ENCODE peak calls at places on chromosomes 11 and 22, in ten cellular contexts. One of them, this sample, is unnamed.

GRCh38 chr11:118622376-118623290 is 15.2 kb downstream of the PHLDB1 start:
- DNase-seq in AG04450: no peak
- DNase-seq in fibroblast of lung: peak
- DNase-seq in mucosa of descending colon: peak
- DNase-seq in tibial artery: no peak
- DNase-seq in Peyer's patch: peak
- DNase-seq in GM12865: no peak
- DNase-seq in fibroblast of mammary gland: peak
- DNase-seq in cardiac muscle cell: peak
- DNase-seq in mammary epithelial cell: peak
- DNase-seq in this sample: no peak

GRCh38 chr22:36470994-36471331 is 10.5 kb downstream of the TXN2 start:
- DNase-seq in AG04450: no peak
- DNase-seq in fibroblast of lung: peak
- DNase-seq in mucosa of descending colon: no peak
- DNase-seq in tibial artery: no peak
- DNase-seq in Peyer's patch: no peak
- DNase-seq in GM12865: no peak
- DNase-seq in fibroblast of mammary gland: peak
- DNase-seq in cardiac muscle cell: no peak
- DNase-seq in mammary epithelial cell: no peak
- DNase-seq in this sample: no peak

GRCh38 chr22:28381427-28382167 is 298.0 kb downstream of the TTC28 start:
- DNase-seq in AG04450: peak
- DNase-seq in fibroblast of lung: peak
- DNase-seq in mucosa of descending colon: no peak
- DNase-seq in tibial artery: no peak
- DNase-seq in Peyer's patch: no peak
- DNase-seq in GM12865: no peak
- DNase-seq in fibroblast of mammary gland: peak
- DNase-seq in cardiac muscle cell: no peak
- DNase-seq in mammary epithelial cell: no peak
- DNase-seq in this sample: peak

GRCh38 chr11:102552447-102553200 is 22.1 kb upstream of the MMP7 start:
- DNase-seq in AG04450: peak
- DNase-seq in fibroblast of lung: no peak
- DNase-seq in mucosa of descending colon: no peak
- DNase-seq in tibial artery: no peak
- DNase-seq in Peyer's patch: no peak
- DNase-seq in GM12865: no peak
- DNase-seq in fibroblast of mammary gland: no peak
- DNase-seq in cardiac muscle cell: peak
- DNase-seq in mammary epithelial cell: peak
- DNase-seq in this sample: peak

GRCh38 chr11:108432783-108433182 is 34.5 kb downstream of the C11orf65 start:
- DNase-seq in AG04450: no peak
- DNase-seq in fibroblast of lung: peak
- DNase-seq in mucosa of descending colon: no peak
- DNase-seq in tibial artery: no peak
- DNase-seq in Peyer's patch: no peak
- DNase-seq in GM12865: no peak
- DNase-seq in fibroblast of mammary gland: peak
- DNase-seq in cardiac muscle cell: no peak
- DNase-seq in mammary epithelial cell: peak
- DNase-seq in this sample: no peak

GRCh38 chr22:44664149-44664548 is 37.9 kb upstream of the PRR5 start:
- DNase-seq in AG04450: no peak
- DNase-seq in fibroblast of lung: peak
- DNase-seq in mucosa of descending colon: peak
- DNase-seq in tibial artery: peak
- DNase-seq in Peyer's patch: peak
- DNase-seq in GM12865: peak
- DNase-seq in fibroblast of mammary gland: no peak
- DNase-seq in cardiac muscle cell: no peak
- DNase-seq in mammary epithelial cell: no peak
- DNase-seq in this sample: no peak

GRCh38 chr11:46278387-46279173 is 1.1 kb downstream of the CREB3L1 start:
- DNase-seq in AG04450: no peak
- DNase-seq in fibroblast of lung: peak
- DNase-seq in mucosa of descending colon: peak
- DNase-seq in tibial artery: no peak
- DNase-seq in Peyer's patch: peak
- DNase-seq in GM12865: peak
- DNase-seq in fibroblast of mammary gland: peak
- DNase-seq in cardiac muscle cell: peak
- DNase-seq in mammary epithelial cell: no peak
- DNase-seq in this sample: no peak

GRCh38 chr22:26707581-26707980 is 50.2 kb downstream of the MIAT start:
- DNase-seq in AG04450: no peak
- DNase-seq in fibroblast of lung: no peak
- DNase-seq in mucosa of descending colon: no peak
- DNase-seq in tibial artery: no peak
- DNase-seq in Peyer's patch: no peak
- DNase-seq in GM12865: peak
- DNase-seq in fibroblast of mammary gland: no peak
- DNase-seq in cardiac muscle cell: no peak
- DNase-seq in mammary epithelial cell: peak
- DNase-seq in this sample: no peak

GRCh38 chr11:62427630-62428233 is 8.9 kb downstream of the SCGB1A1 start:
- DNase-seq in AG04450: no peak
- DNase-seq in fibroblast of lung: peak
- DNase-seq in mucosa of descending colon: no peak
- DNase-seq in tibial artery: no peak
- DNase-seq in Peyer's patch: no peak
- DNase-seq in GM12865: peak
- DNase-seq in fibroblast of mammary gland: peak
- DNase-seq in cardiac muscle cell: no peak
- DNase-seq in mammary epithelial cell: no peak
- DNase-seq in this sample: no peak

GRCh38 chr11:128472128-128473110 is 114.9 kb downstream of the ETS1 start:
- DNase-seq in AG04450: no peak
- DNase-seq in fibroblast of lung: peak
- DNase-seq in mucosa of descending colon: no peak
- DNase-seq in tibial artery: no peak
- DNase-seq in Peyer's patch: no peak
- DNase-seq in GM12865: peak
- DNase-seq in fibroblast of mammary gland: peak
- DNase-seq in cardiac muscle cell: no peak
- DNase-seq in mammary epithelial cell: peak
- DNase-seq in this sample: no peak

GRCh38 chr11:118364956-118365615 is 5.7 kb downstream of the UBE4A start:
- DNase-seq in AG04450: no peak
- DNase-seq in fibroblast of lung: no peak
- DNase-seq in mucosa of descending colon: no peak
- DNase-seq in tibial artery: no peak
- DNase-seq in Peyer's patch: no peak
- DNase-seq in GM12865: no peak
- DNase-seq in fibroblast of mammary gland: no peak
- DNase-seq in cardiac muscle cell: no peak
- DNase-seq in mammary epithelial cell: no peak
- DNase-seq in this sample: no peak

GRCh38 chr11:118820412-118821357 is 29.7 kb upstream of the DDX6 start:
- DNase-seq in AG04450: no peak
- DNase-seq in fibroblast of lung: peak
- DNase-seq in mucosa of descending colon: peak
- DNase-seq in tibial artery: peak
- DNase-seq in Peyer's patch: peak
- DNase-seq in GM12865: peak
- DNase-seq in fibroblast of mammary gland: peak
- DNase-seq in cardiac muscle cell: peak
- DNase-seq in mammary epithelial cell: peak
- DNase-seq in this sample: peak

GRCh38 chr11:26286472-26287066 is 45.4 kb upstream of the ANO3 start:
- DNase-seq in AG04450: no peak
- DNase-seq in fibroblast of lung: peak
- DNase-seq in mucosa of descending colon: no peak
- DNase-seq in tibial artery: no peak
- DNase-seq in Peyer's patch: no peak
- DNase-seq in GM12865: peak
- DNase-seq in fibroblast of mammary gland: peak
- DNase-seq in cardiac muscle cell: peak
- DNase-seq in mammary epithelial cell: peak
- DNase-seq in this sample: no peak

GRCh38 chr22:45934168-45934564 is 42.8 kb downstream of the WNT7B start:
- DNase-seq in AG04450: no peak
- DNase-seq in fibroblast of lung: no peak
- DNase-seq in mucosa of descending colon: no peak
- DNase-seq in tibial artery: no peak
- DNase-seq in Peyer's patch: no peak
- DNase-seq in GM12865: no peak
- DNase-seq in fibroblast of mammary gland: no peak
- DNase-seq in cardiac muscle cell: no peak
- DNase-seq in mammary epithelial cell: no peak
- DNase-seq in this sample: no peak
- TF ChIP-seq CTCF in AG04450: no peak
- TF ChIP-seq CTCF in fibroblast of lung: no peak
- TF ChIP-seq CTCF in mucosa of descending colon: no peak
- TF ChIP-seq CTCF in tibial artery: no peak
- TF ChIP-seq CTCF in Peyer's patch: no peak
- TF ChIP-seq CTCF in GM12865: no peak
- TF ChIP-seq CTCF in fibroblast of mammary gland: no peak
- TF ChIP-seq CTCF in cardiac muscle cell: no peak
- TF ChIP-seq CTCF in mammary epithelial cell: no peak
- TF ChIP-seq CTCF in this sample: no peak

GRCh38 chr11:21817677-21818076 is 375.2 kb upstream of the ANO5 start:
- DNase-seq in AG04450: no peak
- DNase-seq in fibroblast of lung: no peak
- DNase-seq in mucosa of descending colon: no peak
- DNase-seq in tibial artery: no peak
- DNase-seq in Peyer's patch: no peak
- DNase-seq in GM12865: no peak
- DNase-seq in fibroblast of mammary gland: no peak
- DNase-seq in cardiac muscle cell: no peak
- DNase-seq in mammary epithelial cell: no peak
- DNase-seq in this sample: no peak

GRCh38 chr11:21820176-21820575 is 372.7 kb upstream of the ANO5 start:
- DNase-seq in AG04450: no peak
- DNase-seq in fibroblast of lung: no peak
- DNase-seq in mucosa of descending colon: no peak
- DNase-seq in tibial artery: no peak
- DNase-seq in Peyer's patch: no peak
- DNase-seq in GM12865: no peak
- DNase-seq in fibroblast of mammary gland: no peak
- DNase-seq in cardiac muscle cell: no peak
- DNase-seq in mammary epithelial cell: no peak
- DNase-seq in this sample: no peak
- H3K4me3 ChIP-seq in AG04450: no peak
- H3K4me3 ChIP-seq in fibroblast of lung: no peak
- H3K4me3 ChIP-seq in mucosa of descending colon: no peak
- H3K4me3 ChIP-seq in tibial artery: no peak
- H3K4me3 ChIP-seq in Peyer's patch: no peak
- H3K4me3 ChIP-seq in GM12865: no peak
- H3K4me3 ChIP-seq in fibroblast of mammary gland: no peak
- H3K4me3 ChIP-seq in cardiac muscle cell: no peak
- H3K4me3 ChIP-seq in mammary epithelial cell: no peak
- H3K4me3 ChIP-seq in this sample: no peak

GRCh38 chr11:36501236-36501635 is 8.8 kb downstream of the TRAF6 start:
- DNase-seq in AG04450: no peak
- DNase-seq in fibroblast of lung: no peak
- DNase-seq in mucosa of descending colon: no peak
- DNase-seq in tibial artery: no peak
- DNase-seq in Peyer's patch: no peak
- DNase-seq in GM12865: no peak
- DNase-seq in fibroblast of mammary gland: no peak
- DNase-seq in cardiac muscle cell: no peak
- DNase-seq in mammary epithelial cell: no peak
- DNase-seq in this sample: no peak

GRCh38 chr11:36498721-36499120 is 11.4 kb downstream of the TRAF6 start:
- DNase-seq in AG04450: no peak
- DNase-seq in fibroblast of lung: no peak
- DNase-seq in mucosa of descending colon: no peak
- DNase-seq in tibial artery: no peak
- DNase-seq in Peyer's patch: no peak
- DNase-seq in GM12865: no peak
- DNase-seq in fibroblast of mammary gland: no peak
- DNase-seq in cardiac muscle cell: no peak
- DNase-seq in mammary epithelial cell: no peak
- DNase-seq in this sample: no peak

GRCh38 chr11:36500315-36500721 is 9.8 kb downstream of the TRAF6 start:
- DNase-seq in AG04450: peak
- DNase-seq in fibroblast of lung: peak
- DNase-seq in mucosa of descending colon: no peak
- DNase-seq in tibial artery: no peak
- DNase-seq in Peyer's patch: no peak
- DNase-seq in GM12865: peak
- DNase-seq in fibroblast of mammary gland: peak
- DNase-seq in cardiac muscle cell: peak
- DNase-seq in mammary epithelial cell: peak
- DNase-seq in this sample: peak

GRCh38 chr11:36493332-36493731 is 16.7 kb downstream of the TRAF6 start:
- DNase-seq in AG04450: no peak
- DNase-seq in fibroblast of lung: no peak
- DNase-seq in mucosa of descending colon: no peak
- DNase-seq in tibial artery: no peak
- DNase-seq in Peyer's patch: no peak
- DNase-seq in GM12865: no peak
- DNase-seq in fibroblast of mammary gland: no peak
- DNase-seq in cardiac muscle cell: no peak
- DNase-seq in mammary epithelial cell: no peak
- DNase-seq in this sample: no peak

GRCh38 chr11:36499325-36499724 is 10.7 kb downstream of the TRAF6 start:
- DNase-seq in AG04450: no peak
- DNase-seq in fibroblast of lung: no peak
- DNase-seq in mucosa of descending colon: no peak
- DNase-seq in tibial artery: no peak
- DNase-seq in Peyer's patch: no peak
- DNase-seq in GM12865: no peak
- DNase-seq in fibroblast of mammary gland: no peak
- DNase-seq in cardiac muscle cell: no peak
- DNase-seq in mammary epithelial cell: no peak
- DNase-seq in this sample: no peak
- TF ChIP-seq CTCF in AG04450: no peak
- TF ChIP-seq CTCF in fibroblast of lung: no peak
- TF ChIP-seq CTCF in mucosa of descending colon: no peak
- TF ChIP-seq CTCF in tibial artery: no peak
- TF ChIP-seq CTCF in Peyer's patch: no peak
- TF ChIP-seq CTCF in GM12865: no peak
- TF ChIP-seq CTCF in fibroblast of mammary gland: no peak
- TF ChIP-seq CTCF in cardiac muscle cell: no peak
- TF ChIP-seq CTCF in mammary epithelial cell: no peak
- TF ChIP-seq CTCF in this sample: no peak

DNA sequence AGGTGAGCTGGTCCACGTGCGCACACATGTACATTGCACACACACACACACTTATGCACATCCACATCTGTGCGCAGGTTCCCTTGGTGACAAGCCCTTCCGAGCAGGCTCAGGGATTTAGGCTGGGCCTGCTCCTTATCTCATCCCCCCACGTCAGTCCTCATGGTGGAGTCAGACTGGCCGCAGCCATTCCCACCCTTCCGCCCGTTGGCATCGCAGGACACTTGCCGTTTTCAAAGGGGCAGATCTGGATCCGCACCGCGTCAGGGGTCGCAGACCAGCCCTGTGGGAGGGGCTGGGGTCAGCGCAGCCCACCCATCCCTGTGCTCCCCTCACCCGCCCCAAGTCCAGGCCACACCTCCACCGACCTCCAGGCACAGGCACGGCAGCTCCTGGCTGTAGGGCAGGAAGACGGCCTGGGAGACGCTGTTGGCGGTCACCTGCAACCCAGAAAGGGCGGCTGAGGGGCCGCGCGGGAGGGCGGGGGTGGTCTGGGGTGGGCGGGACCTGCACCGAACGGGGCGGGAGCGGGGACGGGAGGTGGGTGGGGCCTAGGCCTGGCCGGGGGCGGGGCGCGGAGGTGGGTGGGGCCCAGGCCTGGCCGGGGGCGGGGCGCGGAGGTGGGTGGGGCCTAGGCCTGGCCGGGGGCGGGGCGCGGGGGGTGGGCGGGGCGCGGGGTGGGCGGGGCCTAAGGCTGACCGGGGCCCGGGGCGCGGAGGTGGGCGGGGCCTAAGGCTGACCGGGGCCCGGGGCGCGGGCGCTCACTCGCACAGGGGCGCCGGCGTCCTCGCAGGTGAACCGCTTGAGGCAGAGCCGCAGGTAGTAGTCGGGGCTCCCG is 13.3 kb downstream of the IL17REL start:
- DNase-seq in AG04450: no peak
- DNase-seq in fibroblast of lung: no peak
- DNase-seq in mucosa of descending colon: peak
- DNase-seq in tibial artery: no peak
- DNase-seq in Peyer's patch: peak
- DNase-seq in GM12865: peak
- DNase-seq in fibroblast of mammary gland: no peak
- DNase-seq in cardiac muscle cell: peak
- DNase-seq in mammary epithelial cell: no peak
- DNase-seq in this sample: no peak
- H3K4me3 ChIP-seq in AG04450: no peak
- H3K4me3 ChIP-seq in fibroblast of lung: no peak
- H3K4me3 ChIP-seq in mucosa of descending colon: no peak
- H3K4me3 ChIP-seq in tibial artery: no peak
- H3K4me3 ChIP-seq in Peyer's patch: peak
- H3K4me3 ChIP-seq in GM12865: no peak
- H3K4me3 ChIP-seq in fibroblast of mammary gland: no peak
- H3K4me3 ChIP-seq in cardiac muscle cell: peak
- H3K4me3 ChIP-seq in mammary epithelial cell: no peak
- H3K4me3 ChIP-seq in this sample: no peak

This sample was measured in AG09309.